ENCODE peak calls at places on chromosomes 3 and 15, in eight cellular contexts. H is sigmoid colon, B is fibroblast of lung, Z is neural progenitor cell, O is GM12865, I is choroid plexus epithelial cell, E is fibroblast of the aortic adventitia, Y is AG10803. Q is an unnamed sample.
A peak's percentile ranks its signal among the peaks of the same experiment; 100 is the strongest.

GRCh38 chr15:41772720-41773331 is 1.5 kb upstream of the MAPKBP1 start:
- DNase-seq in O (peak; percentile 80), Y (peak; percentile 82), H (peak; percentile 73), E (peak; percentile 83), I (peak; percentile 84), Z (peak; percentile 77), B (peak; percentile 81), Q (no peak)

GRCh38 chr3:535566-536416 is 339.2 kb downstream of the CHL1 start:
- DNase-seq in Y (peak; percentile 40), O (no peak), E (peak; percentile 10), B (peak; percentile 61), I (peak; percentile 21), Z (peak; percentile 51), H (peak; percentile 73), Q (no peak)

GRCh38 chr3:179961081-179962078 is 75.4 kb downstream of the PEX5L start:
- DNase-seq in E (no peak), Z (no peak), O (peak; percentile 80), I (no peak), H (no peak), Y (no peak), B (no peak), Q (no peak)

GRCh38 chr3:186143280-186143679 is 34.4 kb upstream of the ETV5 start:
- DNase-seq in H (no peak), O (no peak), Z (no peak), I (no peak), Y (no peak), B (no peak), E (no peak), Q (no peak)

GRCh38 chr3:169846458-169847193 is 23.1 kb downstream of the LRRC31 start:
- DNase-seq in E (peak; percentile 56), Z (no peak), H (no peak), I (peak; percentile 56), B (peak; percentile 30), O (peak; percentile 80), Y (peak; percentile 58), Q (peak; percentile 78)

GRCh38 chr3:178443634-178444033 is 92.6 kb upstream of the KCNMB2 start:
- DNase-seq in Y (peak; percentile 30), H (no peak), E (peak; percentile 6), B (peak; percentile 50), I (peak; percentile 44), O (peak; percentile 42), Z (no peak), Q (no peak)

GRCh38 chr15:80323285-80323684 is 71.3 kb upstream of the CTXND1 start:
- DNase-seq in O (no peak), I (no peak), H (no peak), E (no peak), Z (no peak), B (no peak), Y (no peak), Q (no peak)

GRCh38 chr15:38085104-38085503 is 150.7 kb downstream of the TMCO5A start:
- DNase-seq in H (no peak), O (peak; percentile 70), Y (no peak), B (no peak), E (no peak), Z (no peak), I (no peak), Q (no peak)

GRCh38 chr3:66200147-66200546 is 20.7 kb upstream of the SLC25A26 start:
- DNase-seq in H (no peak), E (no peak), O (no peak), I (no peak), Z (peak; percentile 13), Y (no peak), B (no peak), Q (no peak)

GRCh38 chr3:30586806-30587486 is 19.5 kb upstream of the TGFBR2 start:
- DNase-seq in H (no peak), Y (no peak), O (no peak), Z (no peak), E (peak; percentile 24), B (no peak), I (no peak), Q (no peak)

GRCh38 chr3:139482206-139482605 is 5.9 kb upstream of the RBP2 start:
- DNase-seq in B (no peak), I (no peak), E (no peak), Z (no peak), Y (no peak), O (no peak), H (no peak), Q (no peak)

GRCh38 chr3:138296639-138297038 is 33.0 kb downstream of the NME9 start:
- DNase-seq in E (no peak), Z (no peak), H (no peak), I (no peak), B (no peak), Y (no peak), O (peak; percentile 8), Q (no peak)

GRCh38 chr3:127851899-127852298 is 29.6 kb upstream of the MGLL start:
- DNase-seq in O (no peak), I (no peak), B (no peak), Y (no peak), E (no peak), H (no peak), Z (peak; percentile 37), Q (no peak)

GRCh38 chr15:55357774-55358173 is 38.8 kb downstream of the PIGB start:
- DNase-seq in I (peak; percentile 15), O (no peak), Z (no peak), H (no peak), E (peak; percentile 47), Y (peak; percentile 60), B (peak; percentile 65), Q (no peak)

GRCh38 chr3:31448035-31448881 is 84.5 kb upstream of the STT3B start:
- DNase-seq in Y (no peak), H (no peak), Z (peak; percentile 48), E (peak; percentile 11), B (no peak), O (peak; percentile 83), I (peak; percentile 64), Q (no peak)

DNA sequence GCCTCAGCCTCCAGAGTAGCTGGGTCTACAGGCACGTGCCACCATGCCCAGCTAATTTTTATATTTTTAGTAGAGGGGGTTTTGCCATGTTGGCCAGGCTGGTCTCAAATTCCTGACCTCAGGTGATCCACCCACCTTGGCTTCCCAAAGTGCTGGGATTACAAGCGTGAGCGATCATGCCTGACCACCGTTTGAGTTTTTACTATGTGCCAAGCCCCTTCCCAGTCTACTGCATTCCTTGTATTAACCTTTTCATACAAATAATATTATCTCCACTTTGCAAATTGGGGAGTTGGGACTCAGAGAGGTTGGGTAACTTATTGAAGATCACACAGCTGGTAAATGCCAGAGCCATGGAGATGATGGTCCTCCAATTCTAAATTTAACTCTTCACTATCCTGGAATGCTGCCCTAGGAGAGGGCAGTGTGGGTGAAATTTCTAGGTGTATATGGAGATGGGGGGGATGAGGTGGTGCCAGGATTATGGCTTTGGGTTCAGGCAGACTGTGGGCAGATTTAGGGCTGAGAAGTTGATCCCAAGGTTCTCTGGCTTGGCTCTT is 1.0 kb upstream of the PXK start:
- DNase-seq in B (no peak), E (no peak), H (no peak), I (no peak), O (no peak), Z (no peak), Y (no peak), Q (no peak)
- H3K4me3 ChIP-seq in B (no peak overlapping the region), E (no peak overlapping the region), H (no peak overlapping the region), I (no peak overlapping the region), O (no peak overlapping the region), Z (no peak overlapping the region), Y (no peak overlapping the region), Q (no peak overlapping the region)

DNA sequence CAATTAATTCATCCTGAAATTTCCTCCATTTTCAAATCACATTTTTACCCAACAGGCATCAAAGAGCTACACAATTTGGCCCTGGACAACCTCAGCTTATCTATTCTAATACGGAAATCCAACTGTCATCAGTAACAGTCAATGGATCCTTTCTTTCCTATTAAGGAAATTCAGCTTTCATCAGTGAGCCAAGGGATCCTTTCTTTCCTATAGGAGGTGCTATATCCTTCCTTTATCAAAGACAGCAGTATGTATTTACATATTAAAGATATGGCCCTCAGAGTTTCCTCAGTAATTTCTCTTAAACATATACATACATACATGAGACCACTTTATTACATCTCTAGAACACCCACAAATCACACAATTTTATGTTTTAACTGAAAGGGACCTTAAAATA is 10.1 kb downstream of the DHX36 start:
- DNase-seq in O (no peak), H (no peak), E (no peak), Y (no peak), I (no peak), Z (no peak), B (no peak), Q (no peak)
- TF ChIP-seq CTCF in O (no peak), H (no peak), E (no peak), Y (no peak), I (no peak), Z (peak; percentile 31), B (no peak), Q (no peak)

GRCh38 chr15:74545061-74545460 is 4.0 kb downstream of the ARID3B start:
- DNase-seq in Z (no peak), I (no peak), H (no peak), B (no peak), Y (no peak), O (no peak), E (no peak), Q (no peak)

GRCh38 chr15:74543583-74543982 is 2.6 kb downstream of the ARID3B start:
- DNase-seq in H (no peak), B (no peak), O (peak; percentile 55), Y (no peak), I (no peak), E (no peak), Z (no peak), Q (no peak)

GRCh38 chr15:74542192-74543042 is 1.4 kb downstream of the ARID3B start:
- DNase-seq in Y (no peak), Z (no peak), E (no peak), B (no peak), O (peak; percentile 30), I (no peak), H (no peak), Q (no peak)

GRCh38 chr15:74541494-74542191 is 623 bp downstream of the ARID3B start:
- DNase-seq in B (peak; percentile 40), H (peak; percentile 69), I (peak; percentile 17), O (peak; percentile 93), E (peak; percentile 25), Y (peak; percentile 44), Z (peak; percentile 61), Q (no peak)

GRCh38 chr15:74543043-74543422 is 2.0 kb downstream of the ARID3B start:
- DNase-seq in O (peak; percentile 5), Y (no peak), I (no peak), Z (no peak), B (no peak), H (no peak), E (no peak), Q (no peak)
- H3K4me3 ChIP-seq in O (peak overlapping the region; percentile 95), Y (no peak overlapping the region), I (no peak overlapping the region), Z (peak overlapping the region; percentile 93), B (no peak overlapping the region), H (no peak overlapping the region), E (no peak overlapping the region), Q (no peak overlapping the region)

DNA sequence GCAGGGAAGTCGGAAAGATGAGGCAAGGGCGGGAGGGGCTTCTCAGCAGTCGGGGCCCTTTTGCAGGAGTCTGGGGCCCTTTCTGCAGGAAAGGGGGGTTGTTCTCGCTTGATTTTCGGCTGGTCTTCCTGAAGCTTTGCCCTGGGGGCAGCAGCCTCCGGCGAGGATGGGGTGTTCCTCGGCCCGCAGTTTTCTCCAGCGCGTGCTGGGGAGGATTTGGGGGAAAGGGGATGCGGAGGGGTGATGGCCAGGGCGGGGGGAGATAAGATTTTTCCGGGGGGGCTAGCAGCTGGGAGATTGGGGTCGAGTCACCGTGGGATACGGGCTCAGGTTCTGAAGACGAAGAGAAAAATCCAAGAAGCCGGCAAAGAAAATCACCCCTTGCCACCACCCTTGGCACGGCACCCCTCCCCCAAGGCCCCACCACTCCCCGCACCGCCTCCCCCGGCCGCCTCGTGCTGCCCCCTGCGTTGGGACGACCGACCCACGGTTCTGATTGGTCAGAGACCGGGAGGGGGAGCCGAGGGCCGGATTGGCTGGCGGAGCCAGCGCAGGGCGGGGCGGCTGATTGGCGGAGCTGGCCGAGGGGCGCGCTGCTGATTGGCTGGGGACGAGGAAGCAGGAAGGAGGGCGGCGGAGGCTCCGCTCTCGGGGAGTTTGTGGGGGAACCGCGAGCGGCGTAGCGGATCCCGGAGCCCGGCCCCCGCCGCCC is at the start of gene BAHD1:
- DNase-seq in B (peak; percentile 93), Y (peak; percentile 93), E (peak; percentile 91), I (peak; percentile 96), Z (peak; percentile 97), O (peak; percentile 97), H (peak; percentile 98), Q (peak; percentile 65)
- TF ChIP-seq CTCF in B (no peak), Y (no peak), E (peak; percentile 11), I (no peak), Z (no peak), O (no peak), H (no peak), Q (peak; percentile 11)

Q was measured in kidney epithelial cell.